ENCODE peak calls at places on chromosomes 7 and 10, in ten cellular contexts. C is endothelial cell, A is cardiac fibroblast, D is AG09319, W is progenitor cell of endocrine pancreas, J is thoracic aorta, X is PC-9, Y is nephron progenitor cell, K is AG04449, T is neural crest cell. Z is an unnamed sample.

GRCh38 chr7:78635394-78635793 is 818.1 kb downstream of the MAGI2 start:
- DNase-seq in Y (no peak), W (no peak), D (no peak), A (peak), X (no peak), C (no peak), J (no peak), T (no peak), K (no peak), Z (no peak)

GRCh38 chr10:28111712-28112111 is 112.8 kb upstream of the ODAD2 start:
- DNase-seq in A (peak), Y (no peak), C (no peak), J (no peak), D (no peak), K (no peak), X (no peak), T (no peak), W (no peak), Z (no peak)

GRCh38 chr7:150361807-150362621 is 6.6 kb upstream of the REPIN1 start:
- DNase-seq in J (no peak), K (no peak), T (no peak), Y (no peak), W (no peak), X (no peak), A (no peak), C (no peak), D (no peak), Z (no peak)

GRCh38 chr7:50653997-50654425 is 88.8 kb upstream of the DDC start:
- DNase-seq in K (no peak), C (no peak), Y (no peak), D (no peak), W (no peak), A (peak), J (peak), X (no peak), T (no peak), Z (no peak)

GRCh38 chr10:28095791-28096367 is 97.0 kb upstream of the ODAD2 start:
- DNase-seq in Y (no peak), J (no peak), A (no peak), C (no peak), D (no peak), X (no peak), W (no peak), K (no peak), T (no peak), Z (no peak)

GRCh38 chr7:75892634-75893272 is 13.9 kb downstream of the RHBDD2 start:
- DNase-seq in J (no peak), X (peak), Y (no peak), A (peak), W (no peak), T (no peak), D (no peak), K (no peak), C (no peak), Z (no peak)

GRCh38 chr10:133024711-133025557 is 62.8 kb upstream of the ADGRA1 start:
- DNase-seq in T (no peak), K (no peak), J (no peak), X (no peak), W (no peak), A (no peak), C (no peak), Y (no peak), D (no peak), Z (no peak)

GRCh38 chr10:16909961-16910794 is 93.0 kb upstream of the RSU1 start:
- DNase-seq in D (no peak), T (no peak), W (no peak), A (peak), J (no peak), Y (no peak), C (no peak), K (no peak), X (no peak), Z (no peak)

GRCh38 chr10:70417568-70417967 is 13.6 kb downstream of the EIF4EBP2 start:
- DNase-seq in C (no peak), X (no peak), W (no peak), K (no peak), T (no peak), J (no peak), Y (no peak), A (peak), D (no peak), Z (no peak)

GRCh38 chr10:86535057-86535882 is 13.7 kb upstream of the WAPL start:
- DNase-seq in C (peak), T (peak), W (peak), J (no peak), Y (peak), D (no peak), A (peak), K (no peak), X (peak), Z (no peak)

GRCh38 chr10:70652761-70653657 is 19.3 kb upstream of the ADAMTS14 start:
- DNase-seq in A (peak), T (no peak), W (no peak), D (peak), J (no peak), X (peak), Y (no peak), C (no peak), K (peak), Z (peak)

GRCh38 chr10:91298224-91298862 is 77.9 kb downstream of the PCGF5 start:
- DNase-seq in A (peak), X (peak), W (peak), D (no peak), C (peak), K (no peak), Y (peak), T (peak), J (peak), Z (peak)

GRCh38 chr10:43254881-43255643 is 11.8 kb downstream of the RASGEF1A start:
- DNase-seq in T (no peak), A (no peak), X (no peak), J (no peak), D (no peak), W (no peak), C (no peak), Y (peak), K (no peak), Z (peak)

GRCh38 chr7:135773451-135773850 is 24.8 kb upstream of the FAM180A start:
- DNase-seq in K (no peak), W (no peak), C (no peak), A (no peak), Y (no peak), J (no peak), X (no peak), T (no peak), D (no peak), Z (no peak)

GRCh38 chr10:43336641-43337318 is 34.7 kb upstream of the FXYD4 start:
- DNase-seq in C (no peak), K (no peak), D (no peak), A (no peak), W (no peak), Y (no peak), J (no peak), X (no peak), T (no peak), Z (no peak)

GRCh38 chr10:25978771-25979170 is 44.7 kb downstream of the MYO3A start:
- DNase-seq in K (no peak), C (no peak), J (no peak), A (peak), Y (no peak), D (no peak), W (no peak), T (no peak), X (no peak), Z (no peak)

GRCh38 chr10:31004611-31005193 is 27.0 kb downstream of the ZNF438 start:
- DNase-seq in J (no peak), C (no peak), X (no peak), T (no peak), A (peak), K (peak), Y (no peak), W (no peak), D (no peak), Z (no peak)

GRCh38 chr10:124703778-124704427 is 40.3 kb downstream of the FAM53B start:
- DNase-seq in Y (no peak), X (no peak), T (no peak), D (peak), J (no peak), K (no peak), C (no peak), A (no peak), W (no peak), Z (no peak)

GRCh38 chr10:95242581-95243317 is 48.1 kb downstream of the PDLIM1 start:
- DNase-seq in A (peak), C (peak), K (no peak), Y (peak), D (no peak), J (no peak), T (peak), W (peak), X (no peak), Z (no peak)

GRCh38 chr10:122301811-122302115 is 30.7 kb downstream of the BTBD16 start:
- DNase-seq in T (no peak), A (no peak), X (no peak), J (no peak), D (no peak), W (no peak), C (no peak), Y (no peak), K (no peak), Z (peak)

GRCh38 chr10:68171539-68172080 is 60.3 kb downstream of the ATOH7 start:
- DNase-seq in C (no peak), A (no peak), Y (no peak), D (no peak), J (no peak), X (no peak), K (no peak), W (no peak), T (no peak), Z (no peak)

GRCh38 chr7:659306-659847 is 67.1 kb upstream of the DNAAF5 start:
- DNase-seq in W (no peak), A (no peak), C (no peak), Y (no peak), J (no peak), X (no peak), D (no peak), T (no peak), K (no peak), Z (no peak)

GRCh38 chr7:81447351-81447952 is 322.4 kb downstream of the HGF start:
- DNase-seq in K (peak), T (no peak), X (no peak), J (no peak), C (peak), Y (no peak), W (no peak), A (peak), D (peak), Z (no peak)

GRCh38 chr10:5424751-5425150 is 12.4 kb downstream of the NET1 start:
- DNase-seq in J (no peak), W (no peak), Y (no peak), K (no peak), D (no peak), X (no peak), C (no peak), T (no peak), A (no peak), Z (no peak)

GRCh38 chr7:73984481-73985205 is 43.3 kb upstream of the ELN start:
- DNase-seq in W (no peak), D (no peak), Y (no peak), C (no peak), T (no peak), X (no peak), J (no peak), A (no peak), K (no peak), Z (no peak)

GRCh38 chr7:25952277-25953057 is 199.5 kb upstream of the NFE2L3 start:
- DNase-seq in Y (peak), C (no peak), T (peak), K (no peak), D (no peak), J (no peak), W (peak), A (no peak), X (no peak), Z (no peak)

GRCh38 chr7:4561775-4562174 is 120.3 kb upstream of the FOXK1 start:
- DNase-seq in C (no peak), X (no peak), T (no peak), D (no peak), J (no peak), A (no peak), Y (no peak), W (no peak), K (no peak), Z (no peak)

GRCh38 chr10:104299031-104299904 is 30.3 kb downstream of the GSTO2 start:
- DNase-seq in J (no peak), C (no peak), Y (no peak), D (no peak), W (no peak), X (no peak), T (no peak), A (peak), K (no peak), Z (no peak)

GRCh38 chr7:16838386-16838785 is 33.6 kb upstream of the AGR2 start:
- DNase-seq in T (no peak), A (no peak), D (no peak), Y (no peak), C (no peak), W (no peak), X (no peak), J (no peak), K (no peak), Z (no peak)

GRCh38 chr7:133853706-133854276 is 273.3 kb upstream of the LRGUK start:
- DNase-seq in C (peak), Y (peak), K (peak), J (no peak), D (peak), A (peak), X (peak), W (no peak), T (no peak), Z (peak)

GRCh38 chr7:1915956-1916620 is 246.0 kb downstream of the ELFN1 start:
- DNase-seq in W (no peak), C (no peak), T (no peak), D (no peak), K (no peak), J (no peak), Y (no peak), A (no peak), X (no peak), Z (no peak)

GRCh38 chr10:22322663-22323160 is 1.8 kb downstream of the BMI1 start:
- DNase-seq in D (no peak), K (no peak), C (no peak), J (no peak), W (no peak), Y (no peak), X (no peak), T (no peak), A (no peak), Z (no peak)

GRCh38 chr10:76547352-76547972 is 1090.1 kb downstream of the KCNMA1 start:
- DNase-seq in T (peak), W (peak), D (peak), C (peak), A (peak), K (no peak), J (peak), X (peak), Y (peak), Z (peak)

GRCh38 chr10:75613685-75614587 is 182.5 kb downstream of the LRMDA start:
- DNase-seq in A (no peak), X (no peak), T (no peak), K (no peak), Y (peak), C (no peak), J (no peak), W (no peak), D (no peak), Z (no peak)

GRCh38 chr10:123560301-123561144 is 105.6 kb upstream of the GPR26 start:
- DNase-seq in T (no peak), X (no peak), W (no peak), D (no peak), C (no peak), A (no peak), K (no peak), J (no peak), Y (no peak), Z (peak)

GRCh38 chr7:6258440-6259182 is 13.8 kb downstream of the CYTH3 start:
- DNase-seq in A (peak), D (no peak), J (no peak), X (no peak), C (no peak), Y (no peak), W (no peak), T (no peak), K (no peak), Z (no peak)

GRCh38 chr7:117184367-117184766 is 138.5 kb downstream of the WNT2 start:
- DNase-seq in D (no peak), K (no peak), Y (no peak), W (no peak), C (no peak), T (no peak), A (no peak), J (no peak), X (no peak), Z (no peak)

GRCh38 chr10:61438141-61438984 is 14.8 kb downstream of the TMEM26 start:
- DNase-seq in T (no peak), D (peak), X (no peak), A (peak), J (no peak), K (no peak), W (no peak), C (no peak), Y (no peak), Z (no peak)

GRCh38 chr10:34150103-34150502 is 665.0 kb downstream of the PARD3 start:
- DNase-seq in J (no peak), X (no peak), Y (no peak), A (no peak), T (no peak), D (no peak), C (no peak), K (no peak), W (no peak), Z (no peak)

DNA sequence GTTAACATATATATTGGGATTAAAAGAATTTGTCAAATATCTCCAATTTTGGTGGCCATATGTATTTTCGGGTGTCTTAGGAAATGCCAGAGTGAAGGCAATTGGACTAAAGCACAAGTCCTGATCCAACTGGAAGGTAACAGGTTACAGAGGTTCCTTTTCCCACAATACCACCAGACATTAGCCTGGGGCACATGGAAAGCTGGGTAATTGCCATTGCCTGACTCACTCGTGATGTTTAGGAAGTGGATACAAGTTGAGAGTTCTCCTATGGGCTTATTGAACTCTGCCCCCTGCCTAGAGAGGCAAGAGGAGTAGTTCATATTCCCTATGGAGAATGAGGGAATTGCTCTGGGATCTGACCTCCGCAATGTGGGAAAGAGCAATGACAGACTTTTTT is 5.7 kb downstream of the DNAH11 start:
- DNase-seq in C (no peak), T (no peak), X (peak), K (no peak), A (no peak), J (no peak), D (no peak), Y (no peak), W (no peak), Z (no peak)
- TF ChIP-seq CTCF in C (no peak), T (no peak), X (no peak), K (no peak), A (no peak), J (no peak), D (no peak), Y (no peak), W (no peak), Z (no peak)

DNA sequence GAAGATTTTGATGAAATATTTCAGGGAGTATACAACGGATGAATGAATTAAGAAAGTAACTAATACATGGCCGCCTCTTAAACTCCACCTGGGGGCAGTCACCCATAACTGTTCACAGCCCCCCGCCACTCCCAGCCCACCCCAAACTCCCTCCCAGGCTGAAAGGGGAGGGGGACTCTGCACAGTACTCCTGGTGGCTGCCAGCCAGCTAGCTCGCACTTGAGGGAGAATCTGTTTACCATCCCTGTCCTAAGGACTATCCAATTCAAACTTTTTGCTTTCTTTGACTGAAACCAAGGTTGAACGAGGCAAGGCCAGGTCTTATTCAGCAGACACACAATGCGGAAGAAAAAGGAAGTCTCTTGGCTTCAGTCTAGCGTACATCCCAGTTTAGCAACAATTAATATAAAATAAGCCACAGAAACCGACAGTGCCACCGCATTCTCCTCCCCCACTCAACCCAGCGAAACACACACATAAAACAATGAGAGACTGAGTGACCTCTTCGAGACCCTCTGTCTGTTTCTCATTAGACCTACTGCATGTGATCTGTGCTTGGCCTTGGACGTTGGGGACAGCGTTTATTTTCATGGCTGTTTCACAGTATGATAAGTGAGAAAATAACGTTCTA is 219.5 kb downstream of the GLI3 start:
- DNase-seq in J (no peak), T (no peak), C (no peak), X (no peak), D (no peak), W (no peak), Y (no peak), A (no peak), K (no peak), Z (no peak)
- TF ChIP-seq CTCF in J (no peak), T (no peak), C (no peak), X (no peak), D (no peak), W (no peak), Y (no peak), A (no peak), K (no peak), Z (no peak)

GRCh38 chr10:97869091-97870042 is 19.7 kb downstream of the GOLGA7B start:
- DNase-seq in C (peak), X (peak), T (peak), J (peak), D (peak), Y (peak), K (no peak), W (peak), A (peak), Z (peak)

GRCh38 chr10:97865488-97865887 is 15.8 kb downstream of the GOLGA7B start:
- DNase-seq in T (no peak), D (no peak), W (no peak), A (no peak), X (no peak), J (no peak), K (no peak), Y (no peak), C (no peak), Z (no peak)

GRCh38 chr10:97867220-97867800 is 17.7 kb downstream of the GOLGA7B start:
- DNase-seq in J (no peak), K (no peak), Y (no peak), A (no peak), W (no peak), T (no peak), X (no peak), D (no peak), C (no peak), Z (no peak)

GRCh38 chr10:97868134-97868685 is 18.6 kb downstream of the GOLGA7B start:
- DNase-seq in K (no peak), J (no peak), Y (no peak), D (no peak), C (no peak), T (no peak), A (no peak), W (no peak), X (no peak), Z (no peak)

GRCh38 chr10:97866524-97867219 is 17.0 kb downstream of the GOLGA7B start:
- DNase-seq in T (no peak), C (no peak), A (no peak), W (no peak), K (no peak), D (no peak), J (no peak), X (no peak), Y (no peak), Z (no peak)
- TF ChIP-seq CTCF in T (no peak), C (no peak), A (no peak), W (no peak), K (no peak), D (no peak), J (no peak), X (no peak), Y (no peak), Z (no peak)

GRCh38 chr10:35225204-35225603 is 98.6 kb downstream of the CREM start:
- DNase-seq in J (no peak), W (no peak), T (no peak), K (no peak), X (no peak), D (no peak), Y (no peak), C (no peak), A (peak), Z (no peak)

GRCh38 chr10:35231646-35232045 is 104.7 kb upstream of the CCNY start:
- DNase-seq in X (no peak), Y (no peak), A (no peak), T (no peak), K (no peak), W (no peak), C (no peak), J (no peak), D (no peak), Z (no peak)

GRCh38 chr10:35224045-35224740 is 97.5 kb downstream of the CREM start:
- DNase-seq in J (no peak), D (no peak), T (no peak), X (no peak), K (no peak), C (no peak), W (no peak), Y (no peak), A (no peak), Z (no peak)

GRCh38 chr10:35226507-35226906 is 99.9 kb downstream of the CREM start:
- DNase-seq in X (no peak), C (no peak), J (no peak), D (no peak), W (no peak), K (no peak), Y (no peak), A (no peak), T (no peak), Z (no peak)

GRCh38 chr10:35228058-35228457 is 101.4 kb downstream of the CREM start:
- DNase-seq in K (no peak), D (no peak), X (no peak), C (no peak), A (no peak), J (no peak), W (no peak), Y (no peak), T (no peak), Z (no peak)
- TF ChIP-seq CTCF in K (no peak), D (no peak), X (peak), C (peak), A (no peak), J (no peak), W (no peak), Y (no peak), T (peak), Z (peak)

GRCh38 chr10:73894245-73894971 is 16.5 kb upstream of the PLAU start:
- DNase-seq in K (no peak), X (peak), T (no peak), C (no peak), Y (no peak), A (peak), W (no peak), D (no peak), J (no peak), Z (no peak)
- TF ChIP-seq CTCF in K (no peak), X (no peak), T (no peak), C (no peak), Y (no peak), A (no peak), W (no peak), D (no peak), J (no peak), Z (no peak)

Z was measured in osteocyte.